ENCODE peak calls at places on chromosomes 6 and 20, in nine cellular contexts. One of them, this sample, is unnamed.
A peak's percentile ranks its signal among the peaks of the same experiment; 100 is the strongest.

GRCh38 chr6:18263561-18264337 is 581 bp downstream of the DEK start:
- DNase-seq in LNCaP clone FGC: no peak
- DNase-seq in OCI-LY7: peak; percentile 52
- DNase-seq in adrenal gland: peak; percentile 62
- DNase-seq in tibial nerve: peak; percentile 35
- DNase-seq in spleen: peak; percentile 90
- DNase-seq in astrocyte of the cerebellum: no peak
- DNase-seq in heart right ventricle: peak; percentile 79
- DNase-seq in fibroblast of lung: peak; percentile 56
- DNase-seq in this sample: peak; percentile 72

GRCh38 chr20:34111057-34111711 is 859 bp downstream of the EIF2S2 start:
- DNase-seq in astrocyte of the cerebellum: peak; percentile 18
- DNase-seq in OCI-LY7: peak; percentile 38
- DNase-seq in LNCaP clone FGC: peak; percentile 31
- DNase-seq in spleen: peak; percentile 86
- DNase-seq in heart right ventricle: no peak
- DNase-seq in fibroblast of lung: peak; percentile 74
- DNase-seq in adrenal gland: peak; percentile 41
- DNase-seq in tibial nerve: no peak
- DNase-seq in this sample: peak; percentile 87

GRCh38 chr20:3843490-3843889 is 3.1 kb upstream of the MAVS start:
- DNase-seq in heart right ventricle: no peak
- DNase-seq in adrenal gland: no peak
- DNase-seq in LNCaP clone FGC: no peak
- DNase-seq in fibroblast of lung: peak; percentile 45
- DNase-seq in astrocyte of the cerebellum: no peak
- DNase-seq in spleen: no peak
- DNase-seq in tibial nerve: no peak
- DNase-seq in OCI-LY7: no peak
- DNase-seq in this sample: peak; percentile 83

GRCh38 chr20:3101737-3102574 is 17.4 kb upstream of the AVP start:
- DNase-seq in fibroblast of lung: no peak
- DNase-seq in heart right ventricle: no peak
- DNase-seq in astrocyte of the cerebellum: no peak
- DNase-seq in spleen: no peak
- DNase-seq in OCI-LY7: no peak
- DNase-seq in LNCaP clone FGC: no peak
- DNase-seq in adrenal gland: peak; percentile 64
- DNase-seq in tibial nerve: no peak
- DNase-seq in this sample: no peak

GRCh38 chr6:56263586-56264295 is 16.4 kb upstream of the COL21A1 start:
- DNase-seq in LNCaP clone FGC: no peak
- DNase-seq in tibial nerve: no peak
- DNase-seq in spleen: no peak
- DNase-seq in OCI-LY7: no peak
- DNase-seq in fibroblast of lung: no peak
- DNase-seq in astrocyte of the cerebellum: no peak
- DNase-seq in heart right ventricle: no peak
- DNase-seq in adrenal gland: no peak
- DNase-seq in this sample: no peak

GRCh38 chr20:22861990-22862389 is 173.1 kb upstream of the SSTR4 start:
- DNase-seq in spleen: no peak
- DNase-seq in fibroblast of lung: no peak
- DNase-seq in tibial nerve: no peak
- DNase-seq in heart right ventricle: peak; percentile 43
- DNase-seq in OCI-LY7: no peak
- DNase-seq in adrenal gland: peak; percentile 62
- DNase-seq in LNCaP clone FGC: no peak
- DNase-seq in astrocyte of the cerebellum: no peak
- DNase-seq in this sample: peak; percentile 12

GRCh38 chr20:44328428-44328827 is 8.4 kb upstream of the R3HDML start:
- DNase-seq in heart right ventricle: no peak
- DNase-seq in spleen: no peak
- DNase-seq in OCI-LY7: no peak
- DNase-seq in fibroblast of lung: no peak
- DNase-seq in adrenal gland: no peak
- DNase-seq in LNCaP clone FGC: no peak
- DNase-seq in tibial nerve: no peak
- DNase-seq in astrocyte of the cerebellum: no peak
- DNase-seq in this sample: no peak

GRCh38 chr20:34473262-34473883 is 42.8 kb upstream of the DYNLRB1 start:
- DNase-seq in adrenal gland: no peak
- DNase-seq in LNCaP clone FGC: no peak
- DNase-seq in fibroblast of lung: peak; percentile 35
- DNase-seq in astrocyte of the cerebellum: no peak
- DNase-seq in OCI-LY7: peak; percentile 65
- DNase-seq in tibial nerve: no peak
- DNase-seq in heart right ventricle: peak; percentile 26
- DNase-seq in spleen: no peak
- DNase-seq in this sample: peak; percentile 66

GRCh38 chr20:13825465-13825864 is 40.6 kb downstream of the NDUFAF5 start:
- DNase-seq in spleen: no peak
- DNase-seq in LNCaP clone FGC: no peak
- DNase-seq in tibial nerve: no peak
- DNase-seq in heart right ventricle: no peak
- DNase-seq in OCI-LY7: no peak
- DNase-seq in fibroblast of lung: no peak
- DNase-seq in astrocyte of the cerebellum: no peak
- DNase-seq in adrenal gland: no peak
- DNase-seq in this sample: no peak

GRCh38 chr6:53437557-53438202 is 88.9 kb upstream of the ELOVL5 start:
- DNase-seq in heart right ventricle: no peak
- DNase-seq in OCI-LY7: peak; percentile 64
- DNase-seq in tibial nerve: no peak
- DNase-seq in astrocyte of the cerebellum: peak; percentile 74
- DNase-seq in LNCaP clone FGC: peak; percentile 54
- DNase-seq in spleen: no peak
- DNase-seq in fibroblast of lung: peak; percentile 89
- DNase-seq in adrenal gland: no peak
- DNase-seq in this sample: peak; percentile 84

GRCh38 chr6:36423101-36423824 is 19.4 kb downstream of the PXT1 start:
- DNase-seq in adrenal gland: peak; percentile 99
- DNase-seq in tibial nerve: peak; percentile 99
- DNase-seq in fibroblast of lung: peak; percentile 98
- DNase-seq in LNCaP clone FGC: peak; percentile 93
- DNase-seq in spleen: peak; percentile 99
- DNase-seq in heart right ventricle: peak; percentile 99
- DNase-seq in astrocyte of the cerebellum: peak; percentile 95
- DNase-seq in OCI-LY7: peak; percentile 99
- DNase-seq in this sample: peak; percentile 98

GRCh38 chr6:144305985-144306384 is 20.9 kb downstream of the UTRN start:
- DNase-seq in LNCaP clone FGC: no peak
- DNase-seq in heart right ventricle: no peak
- DNase-seq in astrocyte of the cerebellum: peak; percentile 57
- DNase-seq in fibroblast of lung: peak; percentile 78
- DNase-seq in OCI-LY7: no peak
- DNase-seq in tibial nerve: no peak
- DNase-seq in adrenal gland: no peak
- DNase-seq in spleen: no peak
- DNase-seq in this sample: peak; percentile 37

GRCh38 chr6:5656226-5656625 is 350.5 kb downstream of the NRN1 start:
- DNase-seq in heart right ventricle: no peak
- DNase-seq in astrocyte of the cerebellum: no peak
- DNase-seq in adrenal gland: no peak
- DNase-seq in fibroblast of lung: no peak
- DNase-seq in LNCaP clone FGC: no peak
- DNase-seq in spleen: no peak
- DNase-seq in tibial nerve: no peak
- DNase-seq in OCI-LY7: no peak
- DNase-seq in this sample: no peak

GRCh38 chr6:4864534-4864933 is 88.3 kb downstream of the CDYL start:
- DNase-seq in LNCaP clone FGC: no peak
- DNase-seq in adrenal gland: no peak
- DNase-seq in OCI-LY7: peak; percentile 26
- DNase-seq in astrocyte of the cerebellum: no peak
- DNase-seq in heart right ventricle: no peak
- DNase-seq in spleen: no peak
- DNase-seq in tibial nerve: no peak
- DNase-seq in fibroblast of lung: no peak
- DNase-seq in this sample: no peak

GRCh38 chr6:744954-745353 is 52.0 kb upstream of the EXOC2 start:
- DNase-seq in LNCaP clone FGC: no peak
- DNase-seq in adrenal gland: no peak
- DNase-seq in OCI-LY7: no peak
- DNase-seq in fibroblast of lung: no peak
- DNase-seq in spleen: no peak
- DNase-seq in heart right ventricle: no peak
- DNase-seq in astrocyte of the cerebellum: no peak
- DNase-seq in tibial nerve: no peak
- DNase-seq in this sample: no peak

DNA sequence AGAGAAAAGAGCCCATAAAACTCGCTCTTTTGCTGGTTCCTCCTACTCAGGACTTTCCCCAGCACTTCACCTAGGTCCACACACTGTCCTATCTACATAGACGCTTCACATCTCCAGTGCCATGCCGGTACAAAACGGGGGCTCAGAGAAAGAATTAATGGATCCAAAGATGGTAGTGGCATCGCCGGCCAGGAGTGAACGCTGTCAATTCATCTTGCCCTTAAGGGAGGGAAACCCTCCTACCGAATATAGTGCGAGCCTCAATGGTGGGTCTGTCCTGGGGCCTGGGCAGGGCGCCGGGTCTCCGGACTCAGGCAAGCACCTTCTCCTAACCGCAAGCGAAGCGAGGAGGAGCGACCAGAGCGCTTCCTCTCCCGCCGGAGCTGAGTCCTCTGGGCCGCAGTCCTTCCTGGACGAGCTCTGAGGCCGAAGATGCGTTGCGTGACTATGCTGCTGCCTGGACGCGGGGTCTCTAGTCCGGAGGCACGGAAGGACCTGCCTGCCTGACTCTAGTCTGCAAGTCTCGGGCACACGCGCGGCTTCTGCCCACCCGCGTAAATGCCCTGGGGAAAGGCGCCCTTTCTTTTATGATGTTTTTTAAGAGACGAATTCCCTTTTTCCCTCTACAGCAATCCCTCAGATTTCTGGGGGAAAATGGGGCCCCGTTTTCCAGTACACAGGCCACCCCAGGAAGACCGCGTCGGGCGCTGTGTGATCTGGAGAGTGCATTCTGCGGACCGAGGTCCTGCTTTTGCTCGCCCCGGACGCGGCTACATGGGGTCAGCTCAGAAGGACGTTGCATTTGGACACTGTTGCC is 100.1 kb upstream of the PRDM1 start:
- DNase-seq in OCI-LY7: no peak
- DNase-seq in tibial nerve: no peak
- DNase-seq in fibroblast of lung: peak; percentile 44
- DNase-seq in heart right ventricle: peak; percentile 18
- DNase-seq in adrenal gland: peak; percentile 17
- DNase-seq in spleen: peak; percentile 86
- DNase-seq in LNCaP clone FGC: no peak
- DNase-seq in astrocyte of the cerebellum: no peak
- DNase-seq in this sample: no peak
- H3K4me3 ChIP-seq in OCI-LY7: no peak overlapping the region
- H3K4me3 ChIP-seq in tibial nerve: peak overlapping the region; percentile 36
- H3K4me3 ChIP-seq in fibroblast of lung: no peak overlapping the region
- H3K4me3 ChIP-seq in heart right ventricle: no peak overlapping the region
- H3K4me3 ChIP-seq in adrenal gland: no peak overlapping the region
- H3K4me3 ChIP-seq in spleen: no peak overlapping the region
- H3K4me3 ChIP-seq in LNCaP clone FGC: no peak overlapping the region
- H3K4me3 ChIP-seq in astrocyte of the cerebellum: peak overlapping the region; percentile 18
- H3K4me3 ChIP-seq in this sample: no peak overlapping the region

DNA sequence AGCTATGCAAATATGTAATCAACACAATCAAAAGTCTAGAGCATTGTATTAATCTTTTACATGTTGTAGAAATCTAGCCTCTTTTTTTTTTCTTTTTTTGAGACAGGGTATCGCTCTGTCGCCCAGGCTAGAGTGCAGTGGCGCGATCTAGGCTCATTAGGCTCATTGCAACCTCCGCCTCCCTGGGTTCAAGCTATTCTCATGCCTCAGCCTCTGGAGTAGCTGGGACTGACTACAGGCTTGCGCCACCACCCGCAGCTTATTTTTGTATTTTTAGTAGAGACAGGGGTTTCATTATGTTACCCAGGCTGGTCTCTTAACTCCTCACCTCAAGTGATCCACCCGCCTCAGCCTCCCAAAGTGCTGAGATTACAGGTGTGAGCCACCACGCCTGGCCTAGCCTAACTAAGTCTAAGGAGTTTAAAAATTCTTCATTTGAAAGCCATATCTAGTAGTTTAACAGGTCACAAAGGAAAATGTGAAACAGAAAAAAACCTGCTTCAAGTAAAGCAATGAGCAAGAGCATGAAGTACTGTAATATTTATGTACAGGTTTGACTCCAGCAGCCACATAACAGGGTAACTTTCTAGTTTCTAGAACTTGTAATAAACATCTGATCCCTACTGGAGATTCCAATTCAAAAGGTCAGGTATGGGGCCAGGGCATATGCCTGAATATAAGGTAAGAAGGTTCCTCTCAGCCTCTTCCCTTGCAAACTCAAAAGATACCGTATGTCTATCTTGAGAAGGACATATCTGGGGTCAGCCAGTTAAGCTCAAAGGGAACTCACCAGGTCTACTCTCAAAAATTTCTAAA is 4.4 kb downstream of the CPNE1 start:
- DNase-seq in adrenal gland: no peak
- DNase-seq in spleen: no peak
- DNase-seq in astrocyte of the cerebellum: no peak
- DNase-seq in LNCaP clone FGC: no peak
- DNase-seq in OCI-LY7: no peak
- DNase-seq in fibroblast of lung: no peak
- DNase-seq in tibial nerve: no peak
- DNase-seq in heart right ventricle: no peak
- DNase-seq in this sample: no peak
- H3K4me3 ChIP-seq in adrenal gland: no peak overlapping the region
- H3K4me3 ChIP-seq in spleen: no peak overlapping the region
- H3K4me3 ChIP-seq in astrocyte of the cerebellum: no peak overlapping the region
- H3K4me3 ChIP-seq in LNCaP clone FGC: no peak overlapping the region
- H3K4me3 ChIP-seq in OCI-LY7: peak overlapping the region; percentile 76
- H3K4me3 ChIP-seq in fibroblast of lung: no peak overlapping the region
- H3K4me3 ChIP-seq in tibial nerve: no peak overlapping the region
- H3K4me3 ChIP-seq in heart right ventricle: no peak overlapping the region
- H3K4me3 ChIP-seq in this sample: no peak overlapping the region

DNA sequence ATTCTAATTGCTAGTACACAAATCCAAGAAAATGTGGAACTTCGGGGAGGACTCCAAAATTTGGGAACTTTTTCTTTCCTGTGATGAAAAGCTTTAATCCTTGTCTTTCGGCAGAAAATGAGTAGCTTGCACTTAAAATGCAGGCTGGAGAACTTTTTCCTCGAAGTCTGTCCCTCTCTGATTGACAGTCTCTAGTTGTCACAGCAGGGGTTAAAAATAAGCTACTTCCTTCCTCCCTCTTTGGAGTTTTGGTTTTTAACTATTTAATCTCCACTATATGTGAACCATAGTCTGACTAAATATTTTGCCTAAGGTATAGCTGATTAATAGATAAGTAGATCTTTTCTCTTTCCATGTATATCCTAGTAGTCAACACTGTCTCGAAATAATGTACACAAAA is 66.8 kb upstream of the MBOAT1 start:
- DNase-seq in spleen: no peak
- DNase-seq in astrocyte of the cerebellum: no peak
- DNase-seq in tibial nerve: no peak
- DNase-seq in LNCaP clone FGC: no peak
- DNase-seq in adrenal gland: no peak
- DNase-seq in heart right ventricle: no peak
- DNase-seq in fibroblast of lung: no peak
- DNase-seq in OCI-LY7: no peak
- DNase-seq in this sample: no peak
- H3K4me3 ChIP-seq in spleen: no peak overlapping the region
- H3K4me3 ChIP-seq in astrocyte of the cerebellum: no peak overlapping the region
- H3K4me3 ChIP-seq in tibial nerve: no peak overlapping the region
- H3K4me3 ChIP-seq in LNCaP clone FGC: no peak overlapping the region
- H3K4me3 ChIP-seq in adrenal gland: no peak overlapping the region
- H3K4me3 ChIP-seq in heart right ventricle: no peak overlapping the region
- H3K4me3 ChIP-seq in fibroblast of lung: no peak overlapping the region
- H3K4me3 ChIP-seq in OCI-LY7: no peak overlapping the region
- H3K4me3 ChIP-seq in this sample: no peak overlapping the region

GRCh38 chr6:139370707-139371345 is 3.6 kb downstream of the CITED2 start:
- DNase-seq in LNCaP clone FGC: no peak
- DNase-seq in fibroblast of lung: peak; percentile 7
- DNase-seq in heart right ventricle: no peak
- DNase-seq in tibial nerve: no peak
- DNase-seq in spleen: no peak
- DNase-seq in astrocyte of the cerebellum: no peak
- DNase-seq in adrenal gland: no peak
- DNase-seq in OCI-LY7: no peak
- DNase-seq in this sample: no peak
- H3K4me3 ChIP-seq in LNCaP clone FGC: no peak overlapping the region
- H3K4me3 ChIP-seq in fibroblast of lung: peak overlapping the region; percentile 88
- H3K4me3 ChIP-seq in heart right ventricle: peak overlapping the region; percentile 93
- H3K4me3 ChIP-seq in tibial nerve: peak overlapping the region; percentile 92
- H3K4me3 ChIP-seq in spleen: peak overlapping the region; percentile 89
- H3K4me3 ChIP-seq in astrocyte of the cerebellum: peak overlapping the region; percentile 85
- H3K4me3 ChIP-seq in adrenal gland: peak overlapping the region; percentile 97
- H3K4me3 ChIP-seq in OCI-LY7: no peak overlapping the region
- H3K4me3 ChIP-seq in this sample: peak overlapping the region; percentile 93

This sample was measured in cardiac fibroblast.